ENCODE peak calls at places on chromosomes 11 and 22, in ten cellular contexts. N is T-cell; W is EH; O is kidney; S is CD4-positive, alpha-beta T cell; Q is astrocyte; C is nucleus accumbens; H is LHCN-M2; P is stimulated activated CD8-positive, alpha-beta memory T cell treated with anti-CD3 and anti-CD28 coated beads, Interleukin-2, amount 100 ng/mL, for 1 hour; E is stimulated activated naive CD4-positive, alpha-beta T cell treated with Interleukin-2 at 50 U/mL for 16 hours. Y is an unnamed sample.

GRCh38 chr11:76371170-76371569 is 9.8 kb downstream of the THAP12 start:
- DNase-seq in Q (peak), E (peak), C (no peak), N (no peak), W (peak), P (no peak), O (no peak), S (no peak), H (peak), Y (no peak)

GRCh38 chr11:4610258-4610935 is 2.4 kb upstream of the TRIM68 start:
- DNase-seq in S (no peak), E (peak), H (peak), W (peak), P (no peak), O (no peak), Q (no peak), N (no peak), C (no peak), Y (no peak)

GRCh38 chr22:19814428-19814827 is 40.2 kb downstream of the GNB1L start:
- DNase-seq in H (no peak), S (no peak), W (no peak), P (no peak), Q (no peak), N (no peak), O (peak), E (no peak), C (no peak), Y (no peak)

GRCh38 chr11:32960553-32961164 is 55.0 kb upstream of the DEPDC7 start:
- DNase-seq in N (no peak), Q (peak), E (no peak), O (no peak), H (peak), W (peak), C (no peak), P (no peak), S (no peak), Y (peak)

GRCh38 chr11:72524711-72525110 is 90.4 kb upstream of the CLPB start:
- DNase-seq in O (no peak), E (no peak), W (peak), C (no peak), P (no peak), Q (peak), H (peak), N (no peak), S (no peak), Y (no peak)

GRCh38 chr11:63520606-63521170 is 14.8 kb downstream of the LGALS12 start:
- DNase-seq in E (no peak), C (no peak), Q (no peak), N (no peak), O (no peak), H (peak), S (no peak), P (no peak), W (peak), Y (no peak)

GRCh38 chr11:96341237-96342130 is 1.5 kb downstream of the MAML2 start:
- DNase-seq in P (no peak), Q (no peak), C (no peak), N (peak), S (peak), O (peak), W (peak), E (peak), H (peak), Y (no peak)

GRCh38 chr11:131079036-131079435 is 162.8 kb upstream of the SNX19 start:
- DNase-seq in Q (no peak), H (no peak), P (no peak), O (no peak), W (peak), E (no peak), N (no peak), S (no peak), C (no peak), Y (no peak)

GRCh38 chr11:72972541-72973128 is 158.4 kb downstream of the ATG16L2 start:
- DNase-seq in P (no peak), C (no peak), H (peak), E (no peak), O (no peak), S (no peak), Q (peak), W (peak), N (no peak), Y (no peak)

Y was measured in NCI-H2029.